ENCODE peak calls at places on chromosomes 4 and X, in five cellular contexts. K is Karpas-422, G is body of pancreas, C is GM23338, W is adipocyte. X is an unnamed sample.

GRCh38 chr4:17781072-17781830 is at the start of gene FAM184B:
- DNase-seq in K (no peak), G (no peak), C (peak; percentile 62), W (peak; percentile 28), X (peak; percentile 74)

GRCh38 chrX:111270339-111270738 is at the start of gene CAPN6:
- DNase-seq in K (no peak), G (peak; percentile 43), C (peak; percentile 69), W (peak; percentile 19), X (no peak)

GRCh38 chr4:86825511-86825910 is 23.7 kb downstream of the SLC10A6 start:
- DNase-seq in K (no peak), G (no peak), C (no peak), W (no peak), X (no peak)

GRCh38 chr4:87461281-87461700 is 38.9 kb downstream of the NUDT9 start:
- DNase-seq in K (peak; percentile 51), G (no peak), C (no peak), W (peak; percentile 45), X (no peak)

GRCh38 chr4:133921280-133922195 is 280.1 kb downstream of the PABPC4L start:
- DNase-seq in K (peak; percentile 43), G (no peak), C (no peak), W (peak; percentile 24), X (no peak)

GRCh38 chrX:27660878-27661277 is 70.7 kb downstream of the DCAF8L2 start:
- DNase-seq in K (no peak), G (no peak), C (no peak), W (no peak), X (no peak)

GRCh38 chr4:152594981-152595916 is 59.4 kb upstream of the FBXW7 start:
- DNase-seq in K (no peak), G (no peak), C (no peak), W (peak; percentile 22), X (no peak)

GRCh38 chr4:108940086-108941033 is 177.5 kb upstream of the ETNPPL start:
- DNase-seq in K (no peak), G (no peak), C (peak; percentile 44), W (no peak), X (no peak)

GRCh38 chrX:117985241-117985640 is 131.4 kb downstream of the KLHL13 start:
- DNase-seq in K (peak; percentile 62), G (no peak), C (peak; percentile 44), W (peak; percentile 45), X (no peak)

GRCh38 chr4:184267206-184267608 is 49.5 kb upstream of the ENPP6 start:
- DNase-seq in K (peak; percentile 48), G (no peak), C (no peak), W (no peak), X (no peak)

GRCh38 chr4:122747068-122747467 is 14.6 kb downstream of the BBS12 start:
- DNase-seq in K (no peak), G (no peak), C (no peak), W (no peak), X (no peak)

GRCh38 chr4:28973591-28974350 is 1746.4 kb upstream of the PCDH7 start:
- DNase-seq in K (no peak), G (no peak), C (no peak), W (peak; percentile 8), X (no peak)

GRCh38 chrX:102517331-102517730 is 792 bp upstream of the TMSB15A start:
- DNase-seq in K (peak; percentile 48), G (no peak), C (peak; percentile 17), W (peak; percentile 28), X (no peak)

GRCh38 chrX:53257166-53257565 is 24.2 kb downstream of the IQSEC2 start:
- DNase-seq in K (no peak), G (no peak), C (no peak), W (no peak), X (peak; percentile 47)

GRCh38 chrX:53481816-53482485 is 47.8 kb upstream of the HSD17B10 start:
- DNase-seq in K (peak; percentile 87), G (peak; percentile 74), C (peak; percentile 81), W (peak; percentile 79), X (no peak)

GRCh38 chr4:186204103-186204559 is 12.8 kb downstream of the CYP4V2 start:
- DNase-seq in K (peak; percentile 90), G (peak; percentile 69), C (peak; percentile 52), W (no peak), X (no peak)

GRCh38 chr4:105272002-105272401 is 125.3 kb downstream of the TET2 start:
- DNase-seq in K (no peak), G (no peak), C (no peak), W (no peak), X (no peak)

GRCh38 chr4:122617597-122618593 is 3.0 kb downstream of the IL21 start:
- DNase-seq in K (no peak), G (no peak), C (peak; percentile 21), W (peak; percentile 15), X (no peak)

GRCh38 chr4:41268024-41268423 is 11.3 kb downstream of the UCHL1 start:
- DNase-seq in K (no peak), G (no peak), C (no peak), W (peak; percentile 10), X (no peak)

GRCh38 chrX:30302957-30303356 is 6.2 kb downstream of the NR0B1 start:
- DNase-seq in K (no peak), G (peak; percentile 23), C (no peak), W (peak; percentile 49), X (no peak)

GRCh38 chr4:143390764-143391163 is 54.1 kb downstream of the GAB1 start:
- DNase-seq in K (no peak), G (no peak), C (no peak), W (no peak), X (no peak)

GRCh38 chr4:143389543-143390195 is 53.0 kb downstream of the GAB1 start:
- DNase-seq in K (no peak), G (no peak), C (no peak), W (peak; percentile 51), X (no peak)

GRCh38 chr4:143391895-143392294 is 55.2 kb downstream of the GAB1 start:
- DNase-seq in K (no peak), G (no peak), C (no peak), W (peak; percentile 92), X (no peak)

GRCh38 chr4:143393195-143393594 is 56.5 kb downstream of the GAB1 start:
- DNase-seq in K (no peak), G (no peak), C (no peak), W (no peak), X (no peak)

DNA sequence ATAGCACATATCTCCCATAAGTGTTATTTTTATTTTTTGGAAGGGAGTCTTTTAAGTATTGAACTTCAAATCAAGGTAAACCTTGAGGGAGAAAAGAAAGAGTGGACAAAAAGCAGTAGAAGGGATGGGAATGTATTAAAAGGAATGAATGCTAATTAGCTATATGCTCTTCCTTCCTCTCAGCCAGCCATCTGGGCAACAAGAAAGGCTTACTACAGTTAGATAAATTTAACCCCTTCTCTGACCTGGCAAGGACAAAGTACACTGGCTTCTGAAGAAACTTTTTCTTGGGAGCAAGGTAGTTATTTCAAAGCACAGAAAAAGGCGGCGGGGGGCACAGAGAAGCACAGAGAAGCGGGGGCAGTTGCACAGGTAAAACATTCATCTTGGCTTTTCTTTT is 54.6 kb downstream of the GAB1 start:
- DNase-seq in K (no peak), G (no peak), C (peak; percentile 38), W (no peak), X (no peak)
- H3K4me1 ChIP-seq in K (no peaks in the 10 kb centered on the region), G (peaks cover 26% of the 10 kb centered on the region), C (peaks cover 20% of the 10 kb centered on the region), W (peaks cover 33% of the 10 kb centered on the region), X (peaks cover 8% of the 10 kb centered on the region)

DNA sequence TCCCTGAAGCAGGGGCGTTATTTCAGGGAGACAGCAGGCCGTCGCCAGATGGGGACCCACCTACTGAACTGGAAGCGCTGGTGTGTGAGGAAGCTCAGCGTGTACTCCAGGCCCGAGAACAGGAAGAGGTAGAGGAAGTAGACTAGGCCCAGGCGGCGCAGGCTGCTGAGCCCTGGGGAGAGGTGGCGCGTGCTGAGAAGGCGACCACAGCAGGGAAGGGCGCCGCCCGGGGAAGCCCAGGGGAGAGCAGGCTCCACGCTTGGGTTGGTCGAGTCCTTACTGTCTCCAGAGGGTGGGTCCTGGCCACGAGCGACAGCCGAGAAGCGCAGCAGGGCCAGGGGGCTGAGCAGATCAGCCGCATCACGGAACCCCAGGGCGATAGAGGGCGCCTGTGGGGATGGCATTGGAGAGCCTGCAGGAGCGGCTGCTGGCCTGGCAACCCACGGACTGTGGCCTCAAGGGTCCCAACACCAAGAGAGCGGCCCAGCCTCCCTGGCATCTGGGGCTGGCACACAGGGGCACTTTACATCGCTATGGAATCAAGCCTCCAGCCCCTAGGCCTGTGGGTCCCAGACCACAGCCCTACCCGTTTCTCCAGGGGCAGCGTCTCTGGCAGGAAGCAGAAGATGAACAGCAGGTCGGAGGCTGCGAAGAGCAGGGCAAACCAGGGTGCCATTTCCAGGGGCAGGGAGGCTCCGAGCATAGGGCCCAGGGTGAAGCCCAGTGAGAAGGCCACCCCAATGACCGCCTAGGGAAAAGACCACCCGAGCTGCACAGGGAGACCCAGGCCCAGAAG is 31.2 kb downstream of the NOP14 start:
- DNase-seq in K (peak; percentile 93), G (peak; percentile 37), C (peak; percentile 63), W (no peak), X (peak; percentile 96)
- H3K4me1 ChIP-seq in K (peaks cover 45% of the 10 kb centered on the region), G (peaks cover 56% of the 10 kb centered on the region), C (peaks cover 4% of the 10 kb centered on the region), W (peaks cover 16% of the 10 kb centered on the region), X (peaks cover 62% of the 10 kb centered on the region)

GRCh38 chr4:20327808-20328207 is 76.1 kb downstream of the SLIT2 start:
- DNase-seq in K (no peak), G (no peak), C (no peak), W (peak; percentile 37), X (no peak)
- H3K4me1 ChIP-seq in K (no peaks in the 10 kb centered on the region), G (no peaks in the 10 kb centered on the region), C (peaks cover under 1% of the 10 kb centered on the region), W (peaks cover 14% of the 10 kb centered on the region), X (no peaks in the 10 kb centered on the region)

DNA sequence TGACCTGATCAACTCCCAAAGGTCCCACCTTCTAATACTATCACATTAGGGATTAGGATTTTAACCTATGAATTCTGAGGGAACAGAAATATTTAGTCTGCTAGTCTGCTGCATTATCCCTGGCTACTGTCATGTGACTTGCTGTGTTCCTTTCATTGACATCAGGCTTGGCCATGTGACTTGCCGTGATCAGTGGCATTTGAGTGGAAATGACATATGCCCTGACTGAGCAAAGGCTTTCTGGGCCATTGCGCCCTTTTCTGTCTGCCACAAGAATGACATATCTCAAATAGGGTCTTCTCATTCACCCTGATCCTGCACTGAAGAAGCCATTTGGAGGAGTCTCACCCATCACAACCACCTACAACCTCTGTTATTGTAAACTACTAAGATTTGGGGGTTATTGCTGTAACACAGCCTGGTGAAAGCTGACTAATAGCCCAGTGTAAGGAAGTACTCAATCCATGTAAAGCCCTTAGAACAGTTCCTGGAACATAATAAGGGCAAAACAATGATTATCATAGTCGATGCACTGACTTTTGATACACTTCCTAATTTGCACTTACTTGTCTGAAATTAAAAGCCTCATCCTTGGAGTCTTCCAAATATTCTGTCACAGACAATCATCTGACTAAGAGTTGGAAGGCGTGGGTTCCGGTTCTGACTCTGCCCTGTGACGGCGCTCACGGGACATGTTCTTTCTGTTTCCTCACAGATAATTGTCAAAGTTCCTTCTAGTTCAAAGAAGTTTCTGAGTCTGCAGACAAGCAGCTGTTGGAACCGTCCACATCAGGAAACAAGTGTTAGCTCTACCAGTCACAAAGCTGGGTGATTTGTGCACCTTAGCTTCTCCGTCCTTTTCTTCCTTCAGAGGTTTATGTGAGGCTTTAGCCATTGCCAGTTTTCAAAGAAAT is 33.2 kb upstream of the RASGEF1B start:
- DNase-seq in K (no peak), G (peak; percentile 23), C (no peak), W (no peak), X (peak; percentile 91)
- H3K4me1 ChIP-seq in K (no peaks in the 10 kb centered on the region), G (no peaks in the 10 kb centered on the region), C (no peaks in the 10 kb centered on the region), W (peaks cover 53% of the 10 kb centered on the region), X (peaks cover 12% of the 10 kb centered on the region)

DNA sequence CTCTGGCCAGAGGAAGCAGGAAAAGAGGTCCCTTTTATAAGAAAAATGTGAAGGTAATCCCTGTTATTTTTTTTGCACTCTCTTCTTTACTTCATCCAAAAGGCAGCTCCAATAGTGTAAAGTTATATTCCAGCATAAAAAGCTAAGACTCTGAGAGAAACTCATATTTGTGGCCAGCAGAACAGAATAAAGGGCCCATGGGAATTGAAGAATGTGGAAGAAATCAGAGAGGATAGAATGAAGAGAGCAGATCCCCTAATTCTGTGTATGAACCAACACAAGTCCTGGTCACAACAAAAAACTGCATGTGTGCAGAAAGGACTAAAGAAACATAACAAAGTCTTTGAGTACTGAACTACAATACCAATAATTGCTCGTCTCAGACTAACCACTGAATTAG is 22.3 kb downstream of the RPS6KA6 start:
- DNase-seq in K (no peak), G (no peak), C (no peak), W (peak; percentile 52), X (no peak)
- H3K4me1 ChIP-seq in K (peaks cover 5% of the 10 kb centered on the region), G (no peaks in the 10 kb centered on the region), C (peaks cover 11% of the 10 kb centered on the region), W (peaks cover 8% of the 10 kb centered on the region), X (no peaks in the 10 kb centered on the region)

X was measured in spleen.